ENCODE peak calls at places on chromosomes 4 and X, in eight cellular contexts. T, A, Y, B, S, M, V and D are unnamed samples.

GRCh38 chr4:2911868-2912267 is 51.3 kb downstream of the NOP14 start:
- DNase-seq in T (no peak), A (no peak), Y (no peak), B (no peak), S (no peak), M (no peak), V (no peak), D (no peak)

GRCh38 chr4:130675262-130675661 is 1579.3 kb downstream of the C4orf33 start:
- DNase-seq in T (no peak), A (no peak), Y (no peak), B (no peak), S (no peak), M (no peak), V (no peak), D (no peak)

GRCh38 chr4:112633477-112634235 is 3.1 kb downstream of the ZGRF1 start:
- DNase-seq in T (no peak), A (no peak), Y (no peak), B (no peak), S (no peak), M (peak; percentile 13), V (peak; percentile 67), D (peak; percentile 6)

GRCh38 chr4:16991455-16991854 is 93.0 kb upstream of the LDB2 start:
- DNase-seq in T (no peak), A (no peak), Y (no peak), B (no peak), S (no peak), M (no peak), V (no peak), D (no peak)

GRCh38 chr4:109469915-109470314 is 36.3 kb downstream of the SEC24B start:
- DNase-seq in T (no peak), A (no peak), Y (no peak), B (no peak), S (no peak), M (no peak), V (no peak), D (no peak)

GRCh38 chrX:1657367-1658082 is 42.7 kb downstream of the ASMT start:
- DNase-seq in T (no peak), A (no peak), Y (no peak), B (peak; percentile 86), S (no peak), M (no peak), V (no peak), D (no peak)

GRCh38 chrX:66021407-66021757 is 18.5 kb downstream of the VSIG4 start:
- DNase-seq in T (no peak), A (no peak), Y (no peak), B (no peak), S (no peak), M (no peak), V (no peak), D (no peak)

GRCh38 chr4:99574530-99575314 is at the start of gene MTTP:
- DNase-seq in T (no peak), A (no peak), Y (no peak), B (no peak), S (no peak), M (no peak), V (no peak), D (no peak)

GRCh38 chrX:109714340-109714958 is 18.6 kb downstream of the ACSL4 start:
- DNase-seq in T (no peak), A (no peak), Y (no peak), B (no peak), S (no peak), M (no peak), V (no peak), D (no peak)

GRCh38 chrX:109707322-109707721 is 25.7 kb downstream of the ACSL4 start:
- DNase-seq in T (no peak), A (no peak), Y (no peak), B (peak; percentile 76), S (no peak), M (no peak), V (no peak), D (no peak)

GRCh38 chrX:109709129-109709631 is 23.9 kb downstream of the ACSL4 start:
- DNase-seq in T (no peak), A (no peak), Y (no peak), B (no peak), S (no peak), M (no peak), V (peak; percentile 8), D (no peak)

GRCh38 chrX:109704563-109704962 is 28.5 kb downstream of the ACSL4 start:
- DNase-seq in T (no peak), A (no peak), Y (no peak), B (no peak), S (no peak), M (no peak), V (no peak), D (no peak)

GRCh38 chrX:109710181-109710580 is 22.9 kb downstream of the ACSL4 start:
- DNase-seq in T (no peak), A (no peak), Y (no peak), B (no peak), S (no peak), M (no peak), V (no peak), D (no peak)
- TF ChIP-seq POLR2AphosphoS5 in T (no peak), A (no peak), Y (no peak), B (no peak), S (no peak), M (no peak), V (no peak), D (no peak)

GRCh38 chrX:112664928-112665327 is 14.8 kb downstream of the LHFPL1 start:
- DNase-seq in T (no peak), A (no peak), Y (no peak), B (no peak), S (no peak), M (no peak), V (no peak), D (no peak)

GRCh38 chrX:112670290-112670689 is 9.4 kb downstream of the LHFPL1 start:
- DNase-seq in T (no peak), A (no peak), Y (no peak), B (no peak), S (no peak), M (no peak), V (no peak), D (no peak)

GRCh38 chrX:112670964-112671363 is 8.8 kb downstream of the LHFPL1 start:
- DNase-seq in T (no peak), A (no peak), Y (no peak), B (no peak), S (no peak), M (no peak), V (no peak), D (no peak)

GRCh38 chrX:112669834-112670233 is 9.9 kb downstream of the LHFPL1 start:
- DNase-seq in T (no peak), A (no peak), Y (no peak), B (no peak), S (no peak), M (no peak), V (no peak), D (no peak)

DNA sequence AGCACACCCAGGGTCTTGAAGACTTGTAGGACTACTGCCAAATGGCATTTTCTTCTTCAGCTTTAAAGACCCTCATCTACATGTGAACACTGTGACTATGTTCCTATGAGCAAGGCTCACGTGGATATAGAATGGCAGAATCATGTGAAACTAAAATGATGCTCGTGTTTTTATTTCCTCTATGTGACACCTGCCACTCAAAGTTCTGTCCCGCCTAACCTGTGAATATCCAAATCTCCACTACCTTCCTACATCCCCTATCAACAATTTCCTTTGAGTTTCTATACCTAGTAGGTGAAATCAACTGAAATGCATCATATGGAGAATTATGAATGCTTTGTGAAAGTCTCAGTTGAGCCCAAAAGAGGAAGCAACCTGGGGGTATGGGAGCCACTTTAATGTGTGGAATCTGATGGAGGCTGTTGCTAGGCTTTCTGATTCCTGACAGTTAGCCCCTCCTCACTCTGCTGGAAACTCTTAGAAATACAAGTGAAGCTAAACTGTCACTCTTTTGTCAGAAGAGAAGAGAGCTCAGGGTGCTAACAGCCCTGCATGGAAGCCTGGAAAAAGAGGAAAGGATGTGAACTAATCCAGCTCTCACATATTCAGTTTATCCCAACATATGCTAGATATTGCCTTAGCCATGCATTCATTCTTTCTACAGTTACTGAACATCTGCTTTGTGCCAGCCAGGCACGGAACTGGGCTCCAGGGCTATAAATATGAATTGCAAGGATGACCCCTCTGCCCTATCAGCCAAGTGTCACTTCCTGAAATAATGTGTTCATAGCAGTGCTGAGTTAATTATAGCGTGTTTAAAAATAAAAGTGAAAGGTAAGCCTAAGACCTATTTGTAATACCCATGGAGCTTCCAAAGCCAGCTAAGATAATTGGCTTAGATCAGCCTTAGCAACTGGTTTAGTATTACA is 11.0 kb downstream of the LHFPL1 start:
- DNase-seq in T (no peak), A (no peak), Y (no peak), B (no peak), S (no peak), M (no peak), V (peak; percentile 16), D (no peak)
- H3K4me3 ChIP-seq in T (no peak overlapping the region), A (no peak overlapping the region), Y (no peak overlapping the region), B (no peak overlapping the region), S (no peak overlapping the region), M (no peak overlapping the region), V (no peak overlapping the region), D (no peak overlapping the region)

GRCh38 chr4:36610628-36611027 is 329.2 kb downstream of the DTHD1 start:
- DNase-seq in T (no peak), A (no peak), Y (no peak), B (no peak), S (no peak), M (no peak), V (no peak), D (no peak)

GRCh38 chr4:36613999-36614398 is 332.6 kb downstream of the DTHD1 start:
- DNase-seq in T (no peak), A (no peak), Y (no peak), B (no peak), S (no peak), M (no peak), V (no peak), D (no peak)

DNA sequence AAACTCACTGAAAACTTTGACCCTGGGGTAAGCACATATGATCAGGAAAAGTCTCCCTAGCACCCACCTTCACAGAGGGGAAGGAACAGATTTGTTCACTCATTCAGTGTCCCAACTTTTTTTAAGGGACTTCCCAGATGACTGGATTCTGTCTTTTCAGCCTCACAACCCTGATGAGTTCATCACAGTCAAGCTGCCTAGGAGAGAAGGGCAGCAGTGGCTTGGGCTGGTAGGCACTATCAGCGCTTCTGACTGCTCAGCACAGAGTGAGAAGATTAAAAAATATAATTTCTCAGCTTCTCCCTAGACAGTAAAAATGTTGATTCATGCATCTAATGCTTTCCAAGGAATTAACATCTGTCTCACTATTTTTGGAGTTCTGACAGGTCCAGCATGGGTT is 328.2 kb downstream of the DTHD1 start:
- DNase-seq in T (no peak), A (no peak), Y (no peak), B (no peak), S (no peak), M (no peak), V (no peak), D (no peak)
- TF ChIP-seq POLR2AphosphoS5 in T (no peak), A (no peak), Y (no peak), B (no peak), S (no peak), M (no peak), V (no peak), D (no peak)

GRCh38 chrX:371907-372306 is 14.8 kb downstream of the PPP2R3B start:
- DNase-seq in T (no peak), A (no peak), Y (no peak), B (peak; percentile 31), S (no peak), M (no peak), V (peak; percentile 40), D (no peak)

GRCh38 chrX:369563-370101 is 17.1 kb downstream of the PPP2R3B start:
- DNase-seq in T (no peak), A (no peak), Y (no peak), B (peak; percentile 60), S (no peak), M (no peak), V (no peak), D (no peak)

GRCh38 chrX:370244-370962 is 16.3 kb downstream of the PPP2R3B start:
- DNase-seq in T (no peak), A (no peak), Y (no peak), B (peak; percentile 69), S (no peak), M (no peak), V (peak; percentile 47), D (no peak)

GRCh38 chrX:372856-373640 is 13.7 kb downstream of the PPP2R3B start:
- DNase-seq in T (no peak), A (no peak), Y (no peak), B (peak; percentile 72), S (no peak), M (no peak), V (no peak), D (no peak)

GRCh38 chrX:370963-371745 is 15.6 kb downstream of the PPP2R3B start:
- DNase-seq in T (no peak), A (no peak), Y (no peak), B (peak; percentile 56), S (no peak), M (no peak), V (no peak), D (no peak)
- H3K4me3 ChIP-seq in T (no peak overlapping the region), A (no peak overlapping the region), Y (no peak overlapping the region), B (no peak overlapping the region), S (no peak overlapping the region), M (no peak overlapping the region), V (no peak overlapping the region), D (no peak overlapping the region)